ENCODE peak calls at places on chromosome 16, in ten cellular contexts. A is GM12865, F is HCT116, D is heart left ventricle, I is IMR-90, P is A549, L is fibroblast of lung, Z is left ventricle myocardium inferior, K is brain microvascular endothelial cell, O is AG10803. R is an unnamed sample.

GRCh38 chr16:75053791-75054555 is 55.1 kb downstream of the ZNRF1 start:
- DNase-seq in K (no peak), P (no peak), O (no peak), L (no peak), F (peak; percentile 40), I (no peak), A (no peak), D (peak; percentile 63), Z (peak; percentile 70), R (no peak)

GRCh38 chr16:74865922-74866598 is 91.4 kb upstream of the FA2H start:
- DNase-seq in Z (no peak), O (peak; percentile 37), I (no peak), L (peak; percentile 28), K (no peak), P (no peak), D (no peak), A (no peak), F (no peak), R (peak; percentile 25)

GRCh38 chr16:17367932-17368331 is 102.8 kb downstream of the XYLT1 start:
- DNase-seq in K (peak; percentile 13), F (no peak), O (peak; percentile 60), Z (no peak), P (peak; percentile 21), D (no peak), L (peak; percentile 65), I (peak; percentile 61), A (no peak), R (no peak)

GRCh38 chr16:23148513-23149266 is 562 bp downstream of the USP31 start:
- DNase-seq in F (no peak), Z (peak; percentile 83), D (peak; percentile 83), I (peak; percentile 22), P (peak; percentile 35), K (no peak), O (peak; percentile 47), L (peak; percentile 60), A (peak; percentile 70), R (peak; percentile 45)

GRCh38 chr16:24036614-24037013 is 200.8 kb downstream of the PRKCB start:
- DNase-seq in K (peak; percentile 38), D (no peak), P (peak; percentile 84), A (peak; percentile 52), F (peak; percentile 29), L (peak; percentile 42), O (peak; percentile 40), Z (no peak), I (peak; percentile 33), R (peak; percentile 62)

GRCh38 chr16:7270006-7270405 is 62.6 kb upstream of the RBFOX1 start:
- DNase-seq in K (no peak), I (no peak), D (no peak), A (no peak), O (no peak), F (no peak), Z (no peak), P (no peak), L (no peak), R (no peak)

GRCh38 chr16:69448470-69449193 is 24.2 kb downstream of the CYB5B start:
- DNase-seq in O (peak; percentile 90), Z (no peak), A (no peak), P (no peak), D (no peak), K (no peak), L (peak; percentile 79), F (no peak), I (peak; percentile 67), R (peak; percentile 78)

GRCh38 chr16:47713225-47713595 is 252.1 kb downstream of the PHKB start:
- DNase-seq in P (no peak), O (peak; percentile 51), D (no peak), Z (no peak), K (peak; percentile 83), F (no peak), L (peak; percentile 83), A (peak; percentile 40), I (peak; percentile 95), R (peak; percentile 66)

GRCh38 chr16:55623640-55624039 is 32.1 kb upstream of the SLC6A2 start:
- DNase-seq in K (no peak), L (no peak), Z (no peak), O (no peak), P (no peak), D (no peak), F (no peak), A (no peak), I (no peak), R (no peak)

GRCh38 chr16:55621771-55622170 is 34.0 kb upstream of the SLC6A2 start:
- DNase-seq in Z (no peak), I (no peak), L (no peak), D (no peak), P (no peak), K (no peak), A (no peak), O (no peak), F (no peak), R (no peak)

GRCh38 chr16:55624696-55625095 is 31.1 kb upstream of the SLC6A2 start:
- DNase-seq in O (no peak), K (no peak), I (no peak), D (no peak), Z (no peak), F (no peak), P (no peak), A (no peak), L (no peak), R (no peak)

GRCh38 chr16:55622302-55622701 is 33.5 kb upstream of the SLC6A2 start:
- DNase-seq in P (no peak), A (no peak), Z (no peak), L (no peak), F (no peak), O (no peak), K (no peak), D (no peak), I (no peak), R (no peak)

DNA sequence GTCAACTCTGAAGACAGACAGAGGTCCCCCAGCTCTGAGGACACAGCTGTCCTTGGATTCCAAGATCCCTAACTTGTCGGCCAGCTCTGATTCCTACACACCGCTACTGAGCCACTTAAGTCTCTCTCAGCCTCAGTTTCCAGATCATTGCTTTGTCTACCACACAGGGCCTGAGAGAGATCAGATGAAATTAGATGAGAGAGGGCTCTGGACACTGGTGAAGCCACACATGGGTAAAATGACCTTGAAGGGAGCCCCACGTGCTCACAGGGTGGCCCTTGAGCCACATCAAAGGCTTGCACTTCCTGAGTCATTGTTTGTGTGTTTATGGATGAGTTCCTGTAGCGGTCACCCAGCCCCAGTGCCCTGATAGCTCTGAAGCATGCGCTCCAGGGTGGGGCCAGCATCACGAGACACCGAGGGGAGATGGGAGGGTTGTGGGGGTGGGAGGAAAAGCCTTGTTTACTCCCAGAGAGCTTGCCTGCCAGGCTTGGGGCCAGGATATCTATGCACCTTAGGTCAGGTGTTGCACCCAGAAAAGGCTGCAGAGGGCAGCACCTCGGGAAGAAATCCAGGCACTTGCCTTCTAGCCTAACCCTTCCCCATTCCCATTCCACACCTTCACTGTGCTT is 32.7 kb upstream of the SLC6A2 start:
- DNase-seq in Z (no peak), O (no peak), P (peak; percentile 25), K (no peak), A (no peak), F (peak; percentile 15), L (no peak), I (no peak), D (no peak), R (no peak)
- TF ChIP-seq CTCF in Z (no peak), O (no peak), P (peak; percentile 30), K (peak; percentile 32), A (peak; percentile 8), F (peak; percentile 36), L (no peak), I (peak; percentile 3), D (no peak), R (peak; percentile 17)

GRCh38 chr16:1349951-1350350 is 1.7 kb downstream of the TSR3 start:
- DNase-seq in A (no peak), O (no peak), I (no peak), K (no peak), F (no peak), D (no peak), L (no peak), P (no peak), Z (no peak), R (no peak)
- H3K4me3 ChIP-seq in A (no peak overlapping the region), O (no peak overlapping the region), I (no peak overlapping the region), K (no peak overlapping the region), F (no peak overlapping the region), D (no peak overlapping the region), L (no peak overlapping the region), P (no peak overlapping the region), Z (peak overlapping the region; percentile 99), R (no peak overlapping the region)

DNA sequence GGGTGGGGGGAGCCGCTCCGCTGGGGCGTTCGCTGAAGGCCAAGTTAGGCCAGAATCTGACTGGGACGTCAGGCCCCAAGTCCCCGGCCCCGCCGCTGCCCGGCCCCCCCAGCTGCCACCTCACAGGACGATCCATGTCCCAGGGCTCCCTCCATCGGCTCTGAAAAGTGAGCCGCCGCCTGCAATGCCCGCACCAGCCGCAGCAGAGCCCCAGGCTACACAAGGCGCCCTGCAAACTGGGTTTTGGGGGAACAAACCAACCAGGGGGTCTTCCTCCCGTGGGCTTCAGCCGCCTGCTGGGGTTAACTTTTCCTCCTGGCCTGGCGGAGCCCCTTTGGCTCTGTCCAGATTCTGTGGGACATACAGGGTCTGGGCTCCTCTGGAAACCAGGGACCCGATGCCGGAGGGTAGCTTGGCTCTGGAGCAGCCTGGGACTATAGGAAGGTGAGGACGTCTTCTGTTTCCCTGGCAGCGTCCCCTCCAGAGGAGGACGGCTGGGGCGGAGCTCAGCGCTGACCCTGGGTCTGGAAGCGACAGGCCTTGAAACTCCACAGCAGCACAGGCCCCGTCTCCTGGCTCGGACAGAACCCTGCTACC is 835 bp downstream of the NME4 start:
- DNase-seq in L (peak; percentile 73), D (peak; percentile 78), A (no peak), F (peak; percentile 28), P (peak; percentile 86), I (peak; percentile 61), O (peak; percentile 74), Z (peak; percentile 74), K (peak; percentile 50), R (peak; percentile 74)
- TF ChIP-seq CTCF in L (peak; percentile 31), D (no peak), A (no peak), F (no peak), P (no peak), I (peak; percentile 44), O (peak; percentile 49), Z (peak; percentile 63), K (peak; percentile 65), R (peak; percentile 29)

GRCh38 chr16:57910726-57911125 is 60.2 kb downstream of the CNGB1 start:
- DNase-seq in F (no peak), A (no peak), D (no peak), O (no peak), K (no peak), I (no peak), Z (no peak), L (no peak), P (no peak), R (no peak)

GRCh38 chr16:57908409-57908987 is 62.4 kb downstream of the CNGB1 start:
- DNase-seq in Z (no peak), P (no peak), F (no peak), L (no peak), K (no peak), A (no peak), I (no peak), O (no peak), D (no peak), R (no peak)

GRCh38 chr16:57904101-57904500 is 66.8 kb downstream of the CNGB1 start:
- DNase-seq in A (no peak), F (no peak), P (no peak), I (no peak), L (no peak), D (no peak), O (no peak), Z (no peak), K (no peak), R (no peak)

GRCh38 chr16:57903656-57904055 is 67.3 kb downstream of the CNGB1 start:
- DNase-seq in A (no peak), L (no peak), F (no peak), D (no peak), O (no peak), K (no peak), Z (no peak), I (no peak), P (no peak), R (no peak)

GRCh38 chr16:57906385-57907316 is 64.3 kb downstream of the CNGB1 start:
- DNase-seq in O (peak; percentile 23), L (no peak), D (no peak), F (no peak), K (no peak), A (peak; percentile 35), P (no peak), I (no peak), Z (no peak), R (peak; percentile 37)
- H3K4me3 ChIP-seq in O (no peak overlapping the region), L (no peak overlapping the region), D (no peak overlapping the region), F (no peak overlapping the region), K (no peak overlapping the region), A (no peak overlapping the region), P (no peak overlapping the region), I (no peak overlapping the region), Z (no peak overlapping the region), R (no peak overlapping the region)